ENCODE peak calls at places on chromosomes 6 and 20, in eight cellular contexts. Z is brain microvascular endothelial cell, M is heart right ventricle, G is HFF-Myc, F is bronchial epithelial cell, O is thyroid gland, D is neural progenitor cell, L is mammary epithelial cell. R is an unnamed sample.

GRCh38 chr20:6008254-6008653 is 45.6 kb downstream of the LRRN4 start:
- DNase-seq in F (peak; percentile 98), M (peak; percentile 22), G (peak; percentile 31), Z (peak; percentile 77), O (peak; percentile 82), D (peak; percentile 16), L (peak; percentile 96), R (peak; percentile 88)

GRCh38 chr20:1108437-1108920 is 9.9 kb upstream of the PSMF1 start:
- DNase-seq in F (peak; percentile 17), G (no peak), Z (peak; percentile 32), M (peak; percentile 45), D (peak; percentile 73), L (peak; percentile 24), O (peak; percentile 65), R (peak; percentile 17)

GRCh38 chr6:17311595-17312311 is 30.6 kb downstream of the RBM24 start:
- DNase-seq in M (peak; percentile 34), L (no peak), O (peak; percentile 7), D (peak; percentile 9), Z (peak; percentile 68), G (no peak), F (peak; percentile 4), R (peak; percentile 47)

GRCh38 chr6:152399409-152399808 is 237.8 kb downstream of the SYNE1 start:
- DNase-seq in L (no peak), D (no peak), Z (no peak), G (no peak), M (no peak), F (no peak), O (peak; percentile 91), R (no peak)

GRCh38 chr20:37807491-37807890 is 95.4 kb upstream of the VSTM2L start:
- DNase-seq in L (no peak), F (no peak), D (no peak), G (no peak), Z (no peak), O (no peak), M (no peak), R (no peak)

GRCh38 chr20:10131612-10132345 is 86.9 kb upstream of the SNAP25 start:
- DNase-seq in G (peak; percentile 20), F (peak; percentile 23), D (peak; percentile 20), L (peak; percentile 15), O (peak; percentile 80), Z (peak; percentile 55), M (peak; percentile 63), R (peak; percentile 77)

GRCh38 chr6:161922631-161923119 is 648.8 kb upstream of the AGPAT4 start:
- DNase-seq in D (peak; percentile 52), M (peak; percentile 22), L (peak; percentile 19), F (peak; percentile 77), G (peak; percentile 24), O (peak; percentile 9), Z (peak; percentile 72), R (peak; percentile 80)

GRCh38 chr6:50185006-50185405 is 135.3 kb upstream of the DEFB112 start:
- DNase-seq in M (no peak), L (no peak), D (peak; percentile 70), F (no peak), O (no peak), Z (no peak), G (no peak), R (no peak)

GRCh38 chr6:149236584-149236983 is 80.9 kb upstream of the TAB2 start:
- DNase-seq in G (no peak), D (no peak), M (no peak), L (no peak), O (no peak), F (no peak), Z (peak; percentile 41), R (peak; percentile 78)

GRCh38 chr6:121335111-121336008 is 1.1 kb upstream of the TBC1D32 start:
- DNase-seq in D (no peak), G (no peak), Z (no peak), L (no peak), F (no peak), M (no peak), O (no peak), R (peak; percentile 10)

GRCh38 chr6:144912474-144912873 is 627.3 kb downstream of the UTRN start:
- DNase-seq in M (no peak), L (peak; percentile 44), O (no peak), F (peak; percentile 37), G (peak; percentile 72), D (no peak), Z (peak; percentile 38), R (peak; percentile 87)

DNA sequence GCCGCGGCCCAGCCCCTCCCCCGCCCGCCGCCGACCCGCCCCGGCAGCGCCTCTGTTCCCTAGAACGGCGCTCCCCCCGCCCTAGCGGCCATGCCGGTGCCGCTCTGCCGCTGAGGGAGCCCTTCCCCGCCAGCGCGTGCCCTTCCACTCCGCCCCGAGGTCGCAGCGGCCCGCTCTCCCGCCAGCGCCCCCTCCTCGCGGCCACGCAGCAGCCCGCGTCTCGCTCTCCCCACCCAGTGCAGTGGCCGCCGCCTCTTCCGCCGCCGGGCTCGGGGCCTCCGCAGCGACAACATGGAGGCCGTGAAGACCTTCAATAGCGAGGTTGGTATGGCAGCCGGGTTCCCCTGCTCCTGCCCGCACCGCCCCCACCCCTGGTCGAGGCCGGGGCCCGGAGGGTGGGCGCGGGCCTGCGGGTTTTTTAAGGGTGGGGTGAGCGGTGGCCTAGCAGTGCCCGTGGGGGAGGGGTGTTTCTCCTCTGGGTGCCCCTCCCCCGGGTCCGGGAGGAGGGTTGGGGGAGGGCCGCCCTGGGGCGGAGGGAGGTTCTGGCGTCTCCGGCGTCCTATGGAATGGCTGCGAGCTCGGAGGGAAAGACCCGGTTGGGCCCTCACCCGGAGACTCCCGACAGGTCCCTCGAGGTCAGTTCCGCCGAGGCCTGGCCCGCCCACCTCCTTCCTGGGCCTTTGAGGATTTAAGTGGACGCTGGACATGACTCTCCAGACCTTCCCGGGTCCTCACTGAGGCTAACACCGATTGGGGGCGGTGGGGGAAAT is 579 bp downstream of the SCAF8 start:
- DNase-seq in Z (peak; percentile 97), F (peak; percentile 87), M (peak; percentile 97), D (peak; percentile 96), L (peak; percentile 97), G (peak; percentile 69), O (peak; percentile 98), R (peak; percentile 97)
- TF ChIP-seq CTCF in Z (peak; percentile 8), F (no peak), M (no peak), D (no peak), L (no peak), G (no peak), O (no peak), R (no peak)

GRCh38 chr6:47670851-47671250 is 27.5 kb upstream of the ADGRF4 start:
- DNase-seq in L (no peak), G (no peak), M (no peak), F (peak; percentile 31), Z (no peak), D (peak; percentile 68), O (no peak), R (no peak)
- H3K4me3 ChIP-seq in L (no peak overlapping the region), G (no peak overlapping the region), M (no peak overlapping the region), F (no peak overlapping the region), Z (no peak overlapping the region), D (no peak overlapping the region), O (no peak overlapping the region), R (no peak overlapping the region)

DNA sequence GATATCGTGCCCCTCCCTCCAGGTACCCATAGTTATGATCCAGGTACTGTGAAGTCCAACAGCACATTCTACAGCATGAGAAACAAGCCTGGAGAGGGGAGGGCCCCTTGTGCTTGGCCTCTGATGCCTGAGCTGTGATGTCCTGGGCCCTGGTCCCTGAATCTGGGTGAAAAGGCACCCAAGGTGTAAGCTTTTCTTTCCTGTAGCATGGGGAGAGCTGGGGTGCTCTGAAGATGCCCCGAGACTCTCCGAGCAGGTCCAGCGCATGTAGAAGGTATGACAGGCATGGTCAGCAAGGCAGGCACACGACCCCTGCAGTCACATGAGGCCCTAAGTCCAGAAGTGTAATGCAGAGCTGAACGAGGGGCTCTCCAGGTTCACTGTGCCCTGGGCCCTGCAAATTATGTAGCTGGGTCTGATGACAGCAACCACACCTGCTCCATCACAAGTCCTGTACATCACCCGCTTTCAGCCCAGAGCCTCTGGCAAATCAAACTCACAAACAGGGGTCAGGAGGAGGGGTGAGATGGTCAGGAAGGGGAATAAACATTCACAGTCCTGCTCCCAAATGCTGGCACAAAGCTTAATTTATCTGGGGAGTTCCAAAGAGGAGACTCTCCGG is 1.8 kb upstream of the CTSZ start:
- DNase-seq in M (no peak), F (no peak), O (no peak), D (no peak), L (no peak), Z (no peak), G (no peak), R (no peak)
- TF ChIP-seq CTCF in M (no peak), F (no peak), O (no peak), D (no peak), L (no peak), Z (no peak), G (no peak), R (no peak)

GRCh38 chr6:52596371-52597028 is 19.6 kb upstream of the TRAM2 start:
- DNase-seq in Z (peak; percentile 73), L (peak; percentile 49), O (no peak), D (no peak), M (no peak), G (no peak), F (peak; percentile 31), R (peak; percentile 76)

GRCh38 chr6:52598824-52599190 is 21.9 kb upstream of the TRAM2 start:
- DNase-seq in L (no peak), D (no peak), M (no peak), O (no peak), Z (no peak), F (no peak), G (no peak), R (no peak)

GRCh38 chr6:52595796-52596130 is 18.9 kb upstream of the TRAM2 start:
- DNase-seq in L (no peak), M (no peak), O (peak; percentile 71), Z (no peak), F (no peak), G (no peak), D (no peak), R (peak; percentile 54)

GRCh38 chr6:52597738-52598122 is 20.9 kb upstream of the TRAM2 start:
- DNase-seq in L (no peak), Z (no peak), O (no peak), F (no peak), M (no peak), G (no peak), D (no peak), R (no peak)

GRCh38 chr6:52598123-52598823 is 21.4 kb upstream of the TRAM2 start:
- DNase-seq in M (peak; percentile 76), Z (peak; percentile 85), D (peak; percentile 87), O (peak; percentile 58), F (peak; percentile 28), L (no peak), G (no peak), R (peak; percentile 81)
- H3K4me3 ChIP-seq in M (no peak overlapping the region), Z (peak overlapping the region; percentile 15), D (no peak overlapping the region), O (no peak overlapping the region), F (no peak overlapping the region), L (no peak overlapping the region), G (no peak overlapping the region), R (no peak overlapping the region)